ENCODE peak calls at places on chromosomes 12 and 14, in six cellular contexts. F, L, C, H, I and X are unnamed samples. For H3K27me3, the result is how much of the 10 kb centered on the place peaks cover.

GRCh38 chr12:56687225-56688128 is 607 bp downstream of the PTGES3 start:
- DNase-seq in C (no peak), F (no peak), L (peak), H (peak), I (no peak), X (peak)

GRCh38 chr14:68506645-68507405 is 286.0 kb downstream of the ZFP36L1 start:
- DNase-seq in F (no peak), H (no peak), L (peak), C (peak), I (no peak), X (no peak)

GRCh38 chr12:109111775-109112491 is 4.5 kb upstream of the ACACB start:
- DNase-seq in H (peak), L (peak), C (peak), F (peak), I (no peak), X (peak)

GRCh38 chr12:1937481-1938224 is 19.2 kb upstream of the CACNA2D4 start:
- DNase-seq in F (no peak), L (peak), H (no peak), C (no peak), I (no peak), X (no peak)

GRCh38 chr14:43625294-43625693 is 881.8 kb downstream of the FSCB start:
- DNase-seq in F (no peak), L (no peak), C (no peak), H (no peak), I (no peak), X (no peak)

GRCh38 chr12:10771132-10771733 is 31.2 kb downstream of the TAS2R7 start:
- DNase-seq in H (peak), L (no peak), F (peak), I (peak), C (no peak), X (no peak)

GRCh38 chr12:123713398-123714301 is 1.5 kb downstream of the ATP6V0A2 start:
- DNase-seq in F (peak), L (peak), H (peak), C (no peak), I (no peak), X (no peak)

GRCh38 chr12:89525002-89525823 is 617 bp upstream of the GALNT4 start:
- DNase-seq in F (peak), C (no peak), H (peak), L (peak), I (peak), X (peak)

GRCh38 chr14:103188691-103189480 is 65.6 kb downstream of the TNFAIP2 start:
- DNase-seq in H (peak), L (peak), F (no peak), C (no peak), I (no peak), X (peak)

GRCh38 chr12:53483225-53483978 is 15.9 kb downstream of the MAP3K12 start:
- DNase-seq in H (no peak), L (no peak), F (no peak), I (no peak), C (no peak), X (no peak)

GRCh38 chr12:29306682-29307081 is 74.3 kb downstream of the ERGIC2 start:
- DNase-seq in H (no peak), I (no peak), L (no peak), F (no peak), C (no peak), X (no peak)

GRCh38 chr12:26179829-26180228 is 15.5 kb upstream of the SSPN start:
- DNase-seq in I (no peak), H (no peak), C (no peak), F (no peak), L (no peak), X (no peak)

GRCh38 chr14:102390064-102390463 is 27.3 kb downstream of the TECPR2 start:
- DNase-seq in H (peak), I (no peak), L (no peak), F (peak), C (peak), X (no peak)

GRCh38 chr14:49250517-49250916 is 335.7 kb downstream of the RPS29 start:
- DNase-seq in C (no peak), H (no peak), L (no peak), F (no peak), I (no peak), X (no peak)

GRCh38 chr12:64780531-64781373 is 21.5 kb upstream of the GNS start:
- DNase-seq in C (peak), F (no peak), L (peak), H (peak), I (peak), X (peak)

GRCh38 chr14:55874785-55875184 is 243.4 kb upstream of the PELI2 start:
- DNase-seq in F (no peak), I (no peak), H (no peak), L (no peak), C (no peak), X (no peak)

GRCh38 chr12:102948941-102949352 is 8.5 kb upstream of the ASCL1 start:
- DNase-seq in H (peak), I (no peak), L (peak), C (no peak), F (peak), X (peak)

GRCh38 chr12:64825143-64826011 is 930 bp downstream of the TBC1D30 start:
- DNase-seq in L (peak), H (no peak), C (no peak), I (no peak), F (no peak), X (no peak)

GRCh38 chr14:64764641-64765520 is 60.7 kb downstream of the PLEKHG3 start:
- DNase-seq in F (peak), L (peak), H (peak), I (peak), C (no peak), X (peak)

GRCh38 chr12:52347016-52347415 is 20.3 kb downstream of the KRT85 start:
- DNase-seq in L (peak), C (no peak), F (no peak), H (no peak), I (no peak), X (no peak)

GRCh38 chr12:121858662-121859572 is at the start of gene HPD:
- DNase-seq in C (peak), F (peak), L (no peak), I (no peak), H (peak), X (peak)

GRCh38 chr14:57834001-57834598 is 31.8 kb downstream of the SLC35F4 start:
- DNase-seq in I (no peak), C (no peak), F (no peak), H (peak), L (no peak), X (no peak)

GRCh38 chr12:94792690-94793089 is 142.3 kb upstream of the TMCC3 start:
- DNase-seq in F (peak), C (no peak), I (no peak), H (no peak), L (no peak), X (no peak)

GRCh38 chr12:111398530-111398929 is 7.2 kb upstream of the SH2B3 start:
- DNase-seq in C (no peak), I (no peak), F (no peak), H (no peak), L (no peak), X (no peak)

GRCh38 chr14:92427096-92427495 is 86.5 kb upstream of the RIN3 start:
- DNase-seq in F (no peak), C (no peak), L (no peak), H (no peak), I (no peak), X (no peak)

GRCh38 chr14:105480165-105480564 is 5.5 kb downstream of the CRIP2 start:
- DNase-seq in I (no peak), C (no peak), L (no peak), F (no peak), H (no peak), X (no peak)
- H3K27me3 ChIP-seq in I (under half), C (under half), L (under half), F (under half), H (under half), X (under half)

DNA sequence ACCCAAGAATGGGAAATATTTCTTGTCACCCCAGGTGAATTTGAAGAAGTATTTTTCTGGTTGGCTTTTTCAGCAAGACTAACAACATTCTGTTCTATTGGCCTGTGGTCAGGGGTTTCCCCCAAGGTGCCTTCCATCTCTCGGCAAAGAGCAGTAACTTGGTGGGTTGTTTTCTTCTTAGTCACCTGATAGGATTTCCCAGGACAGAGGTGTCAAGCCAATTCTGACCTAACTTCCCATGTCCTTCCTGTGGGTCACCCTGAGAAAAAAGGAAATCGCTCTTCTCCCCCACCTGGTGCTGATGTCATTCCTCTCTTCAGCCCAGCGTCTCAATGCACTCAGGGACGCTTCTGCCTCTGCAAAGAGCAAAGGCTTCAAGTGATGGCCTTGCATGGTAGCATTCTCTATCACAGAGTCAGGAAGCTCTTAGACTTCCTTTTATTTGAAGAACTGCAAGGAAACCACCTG is 16.1 kb upstream of the IFNG start:
- DNase-seq in C (no peak), H (no peak), I (no peak), L (no peak), F (no peak), X (no peak)
- H3K27ac ChIP-seq in C (no peak), H (no peak), I (no peak), L (no peak), F (no peak), X (no peak)

GRCh38 chr12:27504506-27504905 is 19.5 kb upstream of the PPFIBP1 start:
- DNase-seq in L (no peak), I (no peak), C (no peak), F (peak), H (peak), X (no peak)

GRCh38 chr12:27505771-27506170 is 18.2 kb upstream of the PPFIBP1 start:
- DNase-seq in L (no peak), C (no peak), I (no peak), H (no peak), F (peak), X (no peak)

GRCh38 chr12:27506645-27507189 is 17.3 kb upstream of the PPFIBP1 start:
- DNase-seq in H (no peak), F (no peak), C (no peak), I (no peak), L (no peak), X (no peak)

GRCh38 chr12:27501956-27502562 is 21.9 kb upstream of the PPFIBP1 start:
- DNase-seq in I (no peak), L (no peak), F (no peak), H (no peak), C (no peak), X (no peak)

DNA sequence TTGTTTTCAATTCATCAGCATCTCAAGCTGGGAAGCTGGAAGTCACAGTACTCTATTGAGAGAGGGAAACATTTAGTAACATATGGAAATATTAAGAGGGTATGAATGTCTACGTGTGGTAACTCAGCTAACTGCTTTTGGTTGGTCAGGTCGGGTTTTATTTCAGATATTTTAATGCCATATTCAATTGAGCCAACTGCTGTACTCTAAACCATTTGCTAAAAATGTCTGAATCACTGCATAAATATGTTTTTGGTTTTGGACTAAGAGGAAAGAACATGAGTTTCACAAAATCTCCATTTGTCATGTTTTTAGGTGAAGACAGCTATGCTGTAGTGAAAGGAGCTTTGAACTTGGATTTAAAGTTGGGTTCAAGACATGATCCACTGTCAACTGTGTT is 18.9 kb upstream of the PPFIBP1 start:
- DNase-seq in F (peak), H (peak), C (no peak), I (no peak), L (no peak), X (no peak)
- H3K27me3 ChIP-seq in F (under half), H (under half), C (under half), I (under half), L (under half), X (under half)

GRCh38 chr14:51398898-51399297 is 158.9 kb downstream of the TMX1 start:
- DNase-seq in I (no peak), F (peak), C (peak), L (no peak), H (peak), X (no peak)

GRCh38 chr14:51401272-51401671 is 161.2 kb downstream of the TMX1 start:
- DNase-seq in I (no peak), H (peak), L (no peak), C (no peak), F (no peak), X (no peak)

GRCh38 chr14:51400142-51400541 is 160.1 kb downstream of the TMX1 start:
- DNase-seq in C (no peak), F (peak), H (peak), I (no peak), L (no peak), X (no peak)

GRCh38 chr14:51396222-51396815 is 156.3 kb downstream of the TMX1 start:
- DNase-seq in L (no peak), H (peak), F (peak), I (no peak), C (peak), X (no peak)

GRCh38 chr14:51401756-51402155 is 161.7 kb downstream of the TMX1 start:
- DNase-seq in C (no peak), L (no peak), F (no peak), H (no peak), I (no peak), X (no peak)
- H3K27ac ChIP-seq in C (no peak), L (no peak), F (no peak), H (no peak), I (no peak), X (no peak)

DNA sequence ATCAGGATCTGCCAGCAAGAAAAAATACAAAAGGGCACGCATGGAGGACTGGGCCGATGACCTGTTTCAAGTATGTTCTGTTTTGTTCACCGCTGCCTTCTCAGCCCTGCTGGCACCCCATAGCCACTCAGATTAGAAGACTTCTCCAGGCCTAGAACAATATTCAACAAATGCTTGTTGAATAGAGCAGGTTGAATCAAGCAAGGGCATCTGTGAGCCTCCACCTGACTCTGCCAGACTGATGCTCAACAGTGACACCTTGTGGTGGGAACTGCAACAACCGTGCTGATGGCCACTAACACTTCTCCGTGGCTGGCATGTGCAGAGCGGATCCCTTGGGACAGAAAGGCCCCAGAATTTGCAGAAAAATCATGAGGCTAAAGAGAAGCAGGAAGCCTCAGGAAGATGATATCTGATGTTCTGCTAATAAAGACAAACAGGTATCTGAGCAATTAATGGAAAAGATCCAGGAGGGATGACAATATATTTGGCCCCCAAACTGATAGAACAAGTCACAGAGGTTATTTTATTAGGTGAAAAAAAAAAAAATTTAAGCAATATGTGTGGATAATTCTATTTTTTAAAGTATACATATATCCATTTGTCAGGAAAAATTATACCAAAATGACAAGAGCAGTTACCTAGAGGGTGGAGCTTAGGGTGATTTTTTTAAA is 114.3 kb downstream of the KSR2 start:
- DNase-seq in L (peak), H (peak), I (peak), C (peak), F (peak), X (no peak)
- H3K27me3 ChIP-seq in L (under half), H (under half), I (under half), C (under half), F (under half), X (under half)